ENCODE peak calls at places on chromosomes 2 and 18, in four cellular contexts. W is sigmoid colon; D is RWPE1; K is CD8-positive, alpha-beta T cell. T is an unnamed sample.

GRCh38 chr2:153110477-153110876 is 368.1 kb downstream of the RPRM start:
- DNase-seq in W (no peak), D (no peak), K (no peak), T (no peak)

GRCh38 chr2:160317113-160318099 is 117.3 kb upstream of the ITGB6 start:
- DNase-seq in W (no peak), D (no peak), K (no peak), T (no peak)

GRCh38 chr2:197711576-197711975 is 6.4 kb downstream of the MARS2 start:
- DNase-seq in W (no peak), D (no peak), K (no peak), T (no peak)

GRCh38 chr18:63266888-63267790 is 52.4 kb downstream of the BCL2 start:
- DNase-seq in W (no peak), D (no peak), K (no peak), T (no peak)

GRCh38 chr2:179344280-179344961 is 79.8 kb upstream of the SESTD1 start:
- DNase-seq in W (no peak), D (no peak), K (no peak), T (no peak)

GRCh38 chr2:233844064-233844807 is 10.1 kb downstream of the HJURP start:
- DNase-seq in W (peak), D (no peak), K (no peak), T (peak)

GRCh38 chr2:1916881-1917280 is 172.6 kb upstream of the PXDN start:
- DNase-seq in W (no peak), D (no peak), K (no peak), T (no peak)

GRCh38 chr2:183037660-183038340 is 457 bp downstream of the NCKAP1 start:
- DNase-seq in W (peak), D (peak), K (peak), T (peak)

GRCh38 chr2:231467613-231468525 is 3.6 kb upstream of the NCL start:
- DNase-seq in W (no peak), D (no peak), K (no peak), T (no peak)

GRCh38 chr2:43465234-43465633 is 130.6 kb downstream of the THADA start:
- DNase-seq in W (no peak), D (no peak), K (no peak), T (no peak)

GRCh38 chr18:38539871-38540270 is 974.3 kb upstream of the CELF4 start:
- DNase-seq in W (no peak), D (no peak), K (no peak), T (no peak)

GRCh38 chr18:38539373-38539772 is 973.8 kb upstream of the CELF4 start:
- DNase-seq in W (no peak), D (no peak), K (no peak), T (no peak)

GRCh38 chr18:38545071-38545470 is 979.5 kb upstream of the CELF4 start:
- DNase-seq in W (no peak), D (no peak), K (no peak), T (no peak)
- TF ChIP-seq CTCF in W (no peak), D (no peak), K (no peak), T (no peak)

GRCh38 chr2:10239561-10239967 is 63.1 kb upstream of the HPCAL1 start:
- DNase-seq in W (peak), D (no peak), K (no peak), T (peak)
- TF ChIP-seq CTCF in W (no peak), D (no peak), K (no peak), T (no peak)

GRCh38 chr2:18988557-18989232 is 369.7 kb downstream of the OSR1 start:
- DNase-seq in W (no peak), D (no peak), K (no peak), T (no peak)

GRCh38 chr2:18987021-18987420 is 371.4 kb downstream of the OSR1 start:
- DNase-seq in W (no peak), D (no peak), K (no peak), T (no peak)

GRCh38 chr2:18991177-18992168 is 366.9 kb downstream of the OSR1 start:
- DNase-seq in W (peak), D (peak), K (no peak), T (no peak)

GRCh38 chr2:18986046-18986445 is 372.4 kb downstream of the OSR1 start:
- DNase-seq in W (no peak), D (no peak), K (no peak), T (no peak)

DNA sequence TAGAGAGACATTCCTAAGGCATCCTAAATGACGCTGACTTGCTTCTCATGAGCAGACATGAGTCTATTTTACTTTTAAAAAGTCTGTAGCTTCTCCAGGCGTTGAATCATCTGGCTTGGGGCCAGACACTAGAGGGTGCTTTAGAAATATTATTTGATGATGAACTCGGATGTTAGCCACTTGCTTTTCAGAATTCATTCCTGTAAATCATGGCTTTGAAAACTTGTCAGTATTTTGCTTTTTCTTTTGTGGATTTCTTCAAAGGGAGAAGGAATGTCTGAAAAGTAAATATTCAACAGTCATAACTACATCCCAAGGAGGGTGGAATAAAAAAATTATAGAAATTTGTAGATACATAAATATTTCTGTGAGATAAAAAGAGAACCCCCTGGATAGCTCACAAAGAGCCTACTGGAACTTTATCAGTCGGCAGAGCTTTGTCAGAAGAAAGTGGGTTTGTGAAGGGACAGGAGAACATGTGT is 370.8 kb downstream of the OSR1 start:
- DNase-seq in W (peak), D (peak), K (no peak), T (no peak)
- TF ChIP-seq CTCF in W (no peak), D (peak), K (no peak), T (peak)

GRCh38 chr2:103292570-103293265 is 530.9 kb downstream of the TMEM182 start:
- DNase-seq in W (no peak), D (no peak), K (no peak), T (no peak)
- TF ChIP-seq CTCF in W (no peak), D (no peak), K (no peak), T (peak)

DNA sequence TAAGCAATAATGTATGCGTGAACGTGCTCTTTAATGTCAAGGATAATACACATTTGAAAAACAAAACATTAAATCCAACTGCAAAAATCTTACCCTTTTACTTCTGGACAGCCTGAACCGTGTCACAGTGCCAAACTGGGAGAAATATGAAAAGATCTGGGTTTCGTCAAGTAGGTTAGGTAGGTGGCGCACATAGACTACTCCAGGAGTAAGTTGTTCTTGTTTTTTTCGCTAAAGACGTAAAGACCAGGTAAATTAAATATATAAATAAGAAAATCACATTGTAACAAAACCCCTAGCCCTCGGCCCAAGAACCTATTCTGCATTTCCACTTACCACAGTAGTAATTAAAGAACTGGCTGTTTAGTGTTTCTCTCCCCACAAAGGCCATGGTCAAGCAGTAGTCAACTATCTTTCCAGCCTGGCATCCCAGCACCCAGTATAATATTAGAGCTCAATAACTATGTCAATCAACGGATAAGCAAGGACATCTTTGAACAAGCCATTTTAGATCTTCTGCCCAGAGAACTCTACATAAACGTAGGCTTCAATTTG is 1.1 kb downstream of the NIFK start:
- DNase-seq in W (no peak), D (peak), K (no peak), T (no peak)
- TF ChIP-seq CTCF in W (no peak), D (peak), K (no peak), T (peak)

GRCh38 chr18:76553715-76554603 is 58.9 kb upstream of the ZNF516 start:
- DNase-seq in W (no peak), D (peak), K (no peak), T (no peak)
- TF ChIP-seq CTCF in W (no peak), D (no peak), K (no peak), T (no peak)

DNA sequence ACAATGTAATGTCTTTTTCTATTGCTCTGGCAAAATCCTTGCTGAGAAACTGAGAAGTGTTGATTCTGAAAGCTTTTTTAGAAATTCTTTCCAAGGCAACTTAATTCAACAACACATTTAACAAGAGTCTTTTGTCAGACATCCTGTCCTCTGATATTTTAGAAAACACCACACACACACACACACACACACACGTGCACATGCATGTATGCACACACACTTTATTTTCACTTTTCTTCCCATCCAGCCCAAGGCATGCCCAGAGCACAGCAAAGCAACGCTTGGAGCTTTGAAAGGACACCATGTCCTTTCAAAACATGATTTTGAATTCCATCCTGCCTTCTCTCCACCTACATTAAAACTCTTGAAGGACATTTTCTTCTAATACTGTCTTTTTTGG is 116.1 kb downstream of the ATL2 start:
- DNase-seq in W (no peak), D (no peak), K (no peak), T (no peak)
- TF ChIP-seq CTCF in W (no peak), D (no peak), K (no peak), T (no peak)